ENCODE peak calls at places on chromosomes 3 and 15, in ten cellular contexts. T is breast epithelium, O is K562, D is cardiac muscle cell, Z is D721Med, A is right atrium auricular region, M is nephron progenitor cell, R is bronchial epithelial cell, Q is Calu3, L is kidney epithelial cell. J is an unnamed sample.

GRCh38 chr3:16511561-16512434 is 1.7 kb downstream of the RFTN1 start:
- DNase-seq in Q (no peak), T (peak), L (no peak), Z (no peak), M (peak), A (peak), D (no peak), O (no peak), R (peak), J (peak)

GRCh38 chr3:70754314-70754713 is 441.9 kb upstream of the MDFIC2 start:
- DNase-seq in R (peak), M (no peak), A (no peak), Q (no peak), Z (no peak), D (no peak), O (no peak), L (no peak), T (no peak), J (no peak)

GRCh38 chr3:194779729-194780224 is 94.1 kb downstream of the FAM43A start:
- DNase-seq in D (no peak), Z (no peak), Q (no peak), A (peak), R (no peak), T (no peak), M (no peak), L (no peak), O (no peak), J (no peak)

GRCh38 chr15:58043192-58043903 is 22.2 kb downstream of the ALDH1A2 start:
- DNase-seq in D (peak), Z (no peak), T (no peak), M (peak), O (no peak), Q (peak), L (no peak), A (no peak), R (peak), J (peak)

GRCh38 chr3:72338942-72339749 is 509.1 kb downstream of the SHQ1 start:
- DNase-seq in D (no peak), M (peak), Z (no peak), O (peak), T (peak), A (peak), R (peak), L (peak), Q (peak), J (peak)

GRCh38 chr15:31214864-31215489 is 111.7 kb upstream of the KLF13 start:
- DNase-seq in T (peak), Q (no peak), D (no peak), L (no peak), R (peak), Z (no peak), M (no peak), O (no peak), A (peak), J (no peak)

GRCh38 chr3:147656023-147656422 is 246.9 kb downstream of the ZIC1 start:
- DNase-seq in T (no peak), O (no peak), R (no peak), Q (peak), L (no peak), D (no peak), A (no peak), Z (no peak), M (no peak), J (no peak)

GRCh38 chr15:57218826-57219576 is 157.3 kb upstream of the CGNL1 start:
- DNase-seq in L (peak), T (no peak), D (peak), A (no peak), R (peak), O (no peak), M (no peak), Q (no peak), Z (no peak), J (no peak)

GRCh38 chr15:80736571-80736970 is 41.5 kb downstream of the ABHD17C start:
- DNase-seq in M (peak), Z (no peak), D (no peak), T (no peak), R (no peak), O (no peak), L (no peak), A (no peak), Q (no peak), J (no peak)

GRCh38 chr3:138625707-138626365 is 17.3 kb downstream of the FAIM start:
- DNase-seq in L (no peak), Q (no peak), T (no peak), R (peak), D (no peak), A (no peak), Z (no peak), O (no peak), M (no peak), J (no peak)

GRCh38 chr15:59696332-59696731 is 7.2 kb upstream of the BNIP2 start:
- DNase-seq in A (no peak), O (peak), T (no peak), Q (peak), R (no peak), D (no peak), L (no peak), M (no peak), Z (no peak), J (no peak)

GRCh38 chr3:46236294-46237054 is 5.8 kb upstream of the CCR3 start:
- DNase-seq in L (no peak), A (no peak), Z (no peak), D (no peak), R (no peak), M (no peak), Q (no peak), O (no peak), T (no peak), J (no peak)

GRCh38 chr3:15535757-15536156 is 14.3 kb upstream of the COLQ start:
- DNase-seq in O (no peak), Z (no peak), M (no peak), D (no peak), L (no peak), Q (no peak), T (no peak), R (peak), A (no peak), J (no peak)

GRCh38 chr3:102224171-102224570 is 210.6 kb upstream of the ZPLD1 start:
- DNase-seq in O (no peak), Q (peak), D (no peak), Z (no peak), L (no peak), M (no peak), T (no peak), R (peak), A (no peak), J (no peak)

GRCh38 chr3:196796317-196796716 is 56.7 kb downstream of the PAK2 start:
- DNase-seq in R (no peak), M (no peak), T (no peak), Z (no peak), A (no peak), Q (no peak), O (no peak), L (no peak), D (no peak), J (no peak)

GRCh38 chr3:45272828-45273470 is 46.9 kb upstream of the TMEM158 start:
- DNase-seq in D (no peak), M (no peak), A (no peak), L (no peak), Z (no peak), Q (no peak), R (no peak), T (no peak), O (no peak), J (no peak)

GRCh38 chr3:157493627-157494550 is 9.3 kb downstream of the VEPH1 start:
- DNase-seq in O (peak), D (peak), L (peak), M (no peak), A (no peak), Q (peak), R (peak), T (peak), Z (no peak), J (no peak)

GRCh38 chr3:73787620-73788019 is 162.9 kb upstream of the PDZRN3 start:
- DNase-seq in R (peak), L (no peak), T (no peak), A (no peak), D (no peak), Q (no peak), O (no peak), M (no peak), Z (no peak), J (no peak)

GRCh38 chr3:30743086-30743619 is 136.8 kb downstream of the TGFBR2 start:
- DNase-seq in A (no peak), D (no peak), L (no peak), O (no peak), Q (no peak), Z (no peak), R (no peak), T (no peak), M (no peak), J (no peak)

GRCh38 chr15:72201346-72202029 is 3.9 kb upstream of the GRAMD2A start:
- DNase-seq in Q (no peak), T (no peak), Z (no peak), O (no peak), M (no peak), R (no peak), L (no peak), D (no peak), A (no peak), J (no peak)

GRCh38 chr3:63809607-63810006 is 9.5 kb upstream of the C3orf49 start:
- DNase-seq in O (no peak), L (peak), A (no peak), T (no peak), R (peak), Q (no peak), D (no peak), M (no peak), Z (no peak), J (no peak)

GRCh38 chr15:78969687-78970349 is 25.0 kb upstream of the CTSH start:
- DNase-seq in Q (no peak), T (no peak), O (no peak), R (no peak), D (no peak), Z (no peak), L (no peak), M (no peak), A (no peak), J (no peak)

DNA sequence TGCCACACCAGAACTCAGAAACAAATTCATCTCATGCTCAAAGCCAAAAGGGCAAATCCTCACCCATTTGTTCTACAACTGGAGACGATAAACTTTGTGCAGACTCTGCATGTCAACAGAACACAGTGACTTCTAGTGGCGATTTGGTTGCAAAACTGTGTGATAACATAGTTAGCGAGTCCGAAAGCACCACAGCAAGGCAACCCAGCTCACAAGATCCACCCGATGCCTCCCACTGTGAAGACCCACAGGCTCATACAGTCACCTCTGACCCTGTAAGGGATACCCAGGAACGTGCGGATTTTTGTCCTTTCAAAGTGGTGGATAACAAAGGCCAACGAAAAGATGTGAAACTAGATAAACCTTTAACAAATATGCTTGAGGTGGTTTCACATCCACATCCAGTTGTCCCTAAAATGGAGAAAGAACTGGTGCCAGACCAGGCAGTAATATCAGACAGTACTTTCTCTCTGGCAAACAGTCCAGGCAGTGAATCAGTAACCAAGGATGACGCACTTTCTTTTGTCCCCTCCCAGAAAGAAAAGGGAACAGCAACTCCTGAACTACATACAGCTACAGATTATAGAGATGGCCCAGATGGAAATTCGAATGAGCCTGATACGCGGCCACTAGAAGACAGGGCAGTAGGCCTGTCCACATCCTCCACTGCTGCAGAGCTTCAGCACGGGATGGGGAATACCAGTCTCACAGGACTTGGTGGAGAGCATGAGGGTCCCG is 199.7 kb downstream of the AKAP13 start:
- DNase-seq in T (no peak), D (no peak), A (peak), L (no peak), Z (no peak), O (no peak), R (no peak), Q (peak), M (no peak), J (no peak)
- TF ChIP-seq CTCF in T (no peak), D (peak), A (no peak), L (no peak), Z (no peak), O (no peak), R (no peak), Q (no peak), M (no peak), J (no peak)

GRCh38 chr3:52298147-52299098 is 10.8 kb downstream of the GLYCTK start:
- DNase-seq in L (no peak), A (no peak), R (no peak), T (no peak), O (peak), M (peak), D (peak), Q (no peak), Z (no peak), J (no peak)
- TF ChIP-seq CTCF in L (no peak), A (no peak), R (no peak), T (no peak), O (no peak), M (no peak), D (peak), Q (no peak), Z (no peak), J (no peak)

DNA sequence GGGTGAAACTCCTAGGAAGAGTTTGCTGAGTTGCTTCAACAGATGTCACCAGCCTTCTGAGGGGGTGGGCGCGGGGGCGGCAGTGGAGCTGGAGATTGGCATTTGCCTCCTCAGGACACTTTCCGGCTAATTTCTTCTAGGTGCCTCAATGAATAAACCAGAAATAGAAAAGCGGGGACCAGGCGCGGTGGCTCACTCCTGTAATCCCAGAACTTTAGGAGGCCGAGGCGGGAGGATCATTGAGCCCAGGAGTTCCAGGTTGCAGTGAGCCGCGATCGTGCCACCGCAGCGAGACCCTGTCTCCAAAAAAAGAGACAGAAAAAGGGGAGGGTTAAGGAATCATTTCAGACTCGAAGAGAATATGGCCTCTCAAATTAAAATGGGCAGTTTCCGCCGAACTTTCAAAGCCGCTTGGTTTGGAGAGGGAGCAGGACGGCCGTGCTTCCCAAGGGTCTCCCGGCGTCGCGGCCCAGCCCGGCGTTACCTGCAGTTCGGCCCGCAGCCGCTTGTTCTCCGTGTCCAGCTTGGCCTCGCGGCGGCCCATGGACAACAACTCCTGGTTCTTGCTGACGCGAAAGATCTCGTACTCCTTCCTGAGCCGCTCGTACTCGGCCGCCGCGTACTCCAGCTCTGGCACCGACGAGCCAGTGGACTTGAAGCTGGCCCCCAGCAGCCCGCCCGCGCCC is 587 bp downstream of the NPHP3 start:
- DNase-seq in M (peak), Q (peak), O (peak), D (peak), T (peak), Z (no peak), R (peak), A (peak), L (no peak), J (peak)
- TF ChIP-seq CTCF in M (no peak), Q (peak), O (no peak), D (peak), T (peak), Z (no peak), R (peak), A (peak), L (peak), J (no peak)

DNA sequence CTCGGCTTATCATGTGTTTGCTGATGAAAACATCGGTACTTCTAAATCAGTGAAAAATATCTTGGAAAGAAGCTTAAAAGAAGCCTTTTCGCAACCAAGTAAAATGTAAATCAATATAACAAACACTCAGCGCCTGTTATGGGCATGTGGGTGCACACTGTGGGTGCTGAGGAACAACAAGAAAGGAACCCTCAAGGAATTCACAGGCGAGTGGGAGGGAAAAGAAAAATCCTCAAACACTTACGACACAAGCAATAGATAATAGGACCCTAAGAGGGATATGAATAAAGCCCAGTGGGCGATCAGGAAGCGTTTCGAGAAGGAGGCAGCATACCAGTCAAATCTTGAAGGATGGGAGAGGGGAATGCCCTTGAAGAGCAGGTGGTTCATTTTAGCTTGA is 21.9 kb downstream of the GLDN start:
- DNase-seq in A (no peak), Q (no peak), D (no peak), R (no peak), O (no peak), M (no peak), Z (no peak), L (no peak), T (no peak), J (no peak)
- TF ChIP-seq CTCF in A (no peak), Q (no peak), D (no peak), R (no peak), O (no peak), M (no peak), Z (no peak), L (no peak), T (no peak), J (no peak)